ENCODE peak calls at places on chromosomes 3 and 15, in ten cellular contexts. One of them, this sample, is unnamed.

GRCh38 chr3:129504471-129505100 is 23.9 kb upstream of the RHO start:
- DNase-seq in glutamatergic neuron: no peak
- DNase-seq in hepatic stellate cell: no peak
- DNase-seq in NCI-H2081: no peak
- DNase-seq in IMR-90: no peak
- DNase-seq in HTR-8/SVneo: no peak
- DNase-seq in body of pancreas: no peak
- DNase-seq in NCI-H748 treated with DMSO at 0.1 percent for 48 hours: no peak
- DNase-seq in HepG2: no peak
- DNase-seq in stimulated activated CD4-positive, alpha-beta T cell treated with anti-CD3 and anti-CD28 coated beads, Interleukin-4, amount 100 ng/mL, for 4 hours: no peak
- DNase-seq in this sample: no peak

GRCh38 chr3:146125946-146126345 is 35.0 kb downstream of the PLOD2 start:
- DNase-seq in body of pancreas: no peak
- DNase-seq in glutamatergic neuron: no peak
- DNase-seq in hepatic stellate cell: peak
- DNase-seq in IMR-90: peak
- DNase-seq in stimulated activated CD4-positive, alpha-beta T cell treated with anti-CD3 and anti-CD28 coated beads, Interleukin-4, amount 100 ng/mL, for 4 hours: no peak
- DNase-seq in HTR-8/SVneo: peak
- DNase-seq in NCI-H2081: no peak
- DNase-seq in HepG2: peak
- DNase-seq in NCI-H748 treated with DMSO at 0.1 percent for 48 hours: no peak
- DNase-seq in this sample: peak

GRCh38 chr3:161510510-161511260 is 14.1 kb downstream of the OTOL1 start:
- DNase-seq in HTR-8/SVneo: no peak
- DNase-seq in body of pancreas: no peak
- DNase-seq in stimulated activated CD4-positive, alpha-beta T cell treated with anti-CD3 and anti-CD28 coated beads, Interleukin-4, amount 100 ng/mL, for 4 hours: no peak
- DNase-seq in NCI-H2081: no peak
- DNase-seq in NCI-H748 treated with DMSO at 0.1 percent for 48 hours: no peak
- DNase-seq in hepatic stellate cell: no peak
- DNase-seq in HepG2: no peak
- DNase-seq in glutamatergic neuron: peak
- DNase-seq in IMR-90: no peak
- DNase-seq in this sample: no peak

GRCh38 chr3:155179425-155179814 is 99.3 kb downstream of the MME start:
- DNase-seq in glutamatergic neuron: no peak
- DNase-seq in NCI-H748 treated with DMSO at 0.1 percent for 48 hours: no peak
- DNase-seq in NCI-H2081: no peak
- DNase-seq in stimulated activated CD4-positive, alpha-beta T cell treated with anti-CD3 and anti-CD28 coated beads, Interleukin-4, amount 100 ng/mL, for 4 hours: no peak
- DNase-seq in hepatic stellate cell: no peak
- DNase-seq in HTR-8/SVneo: no peak
- DNase-seq in IMR-90: no peak
- DNase-seq in body of pancreas: no peak
- DNase-seq in HepG2: no peak
- DNase-seq in this sample: no peak

GRCh38 chr3:142445816-142446254 is 2.0 kb downstream of the XRN1 start:
- DNase-seq in NCI-H748 treated with DMSO at 0.1 percent for 48 hours: no peak
- DNase-seq in IMR-90: peak
- DNase-seq in HTR-8/SVneo: no peak
- DNase-seq in NCI-H2081: no peak
- DNase-seq in hepatic stellate cell: peak
- DNase-seq in body of pancreas: no peak
- DNase-seq in HepG2: peak
- DNase-seq in stimulated activated CD4-positive, alpha-beta T cell treated with anti-CD3 and anti-CD28 coated beads, Interleukin-4, amount 100 ng/mL, for 4 hours: peak
- DNase-seq in glutamatergic neuron: no peak
- DNase-seq in this sample: peak

GRCh38 chr3:140948460-140949249 is 7.0 kb downstream of the SLC25A36 start:
- DNase-seq in IMR-90: no peak
- DNase-seq in glutamatergic neuron: no peak
- DNase-seq in hepatic stellate cell: no peak
- DNase-seq in stimulated activated CD4-positive, alpha-beta T cell treated with anti-CD3 and anti-CD28 coated beads, Interleukin-4, amount 100 ng/mL, for 4 hours: no peak
- DNase-seq in body of pancreas: no peak
- DNase-seq in HepG2: no peak
- DNase-seq in NCI-H2081: no peak
- DNase-seq in NCI-H748 treated with DMSO at 0.1 percent for 48 hours: no peak
- DNase-seq in HTR-8/SVneo: no peak
- DNase-seq in this sample: no peak

GRCh38 chr3:172513488-172513887 is 9.7 kb downstream of the TNFSF10 start:
- DNase-seq in NCI-H2081: no peak
- DNase-seq in body of pancreas: no peak
- DNase-seq in HepG2: no peak
- DNase-seq in IMR-90: peak
- DNase-seq in hepatic stellate cell: no peak
- DNase-seq in stimulated activated CD4-positive, alpha-beta T cell treated with anti-CD3 and anti-CD28 coated beads, Interleukin-4, amount 100 ng/mL, for 4 hours: no peak
- DNase-seq in glutamatergic neuron: no peak
- DNase-seq in HTR-8/SVneo: no peak
- DNase-seq in NCI-H748 treated with DMSO at 0.1 percent for 48 hours: no peak
- DNase-seq in this sample: no peak

GRCh38 chr15:59456114-59456513 is 18.1 kb downstream of the FAM81A start:
- DNase-seq in body of pancreas: peak
- DNase-seq in IMR-90: no peak
- DNase-seq in glutamatergic neuron: no peak
- DNase-seq in NCI-H748 treated with DMSO at 0.1 percent for 48 hours: peak
- DNase-seq in hepatic stellate cell: no peak
- DNase-seq in stimulated activated CD4-positive, alpha-beta T cell treated with anti-CD3 and anti-CD28 coated beads, Interleukin-4, amount 100 ng/mL, for 4 hours: no peak
- DNase-seq in HepG2: no peak
- DNase-seq in HTR-8/SVneo: no peak
- DNase-seq in NCI-H2081: no peak
- DNase-seq in this sample: no peak

GRCh38 chr3:51045006-51045405 is 340.1 kb upstream of the MANF start:
- DNase-seq in NCI-H748 treated with DMSO at 0.1 percent for 48 hours: no peak
- DNase-seq in NCI-H2081: no peak
- DNase-seq in stimulated activated CD4-positive, alpha-beta T cell treated with anti-CD3 and anti-CD28 coated beads, Interleukin-4, amount 100 ng/mL, for 4 hours: no peak
- DNase-seq in HepG2: no peak
- DNase-seq in HTR-8/SVneo: no peak
- DNase-seq in body of pancreas: no peak
- DNase-seq in IMR-90: no peak
- DNase-seq in hepatic stellate cell: no peak
- DNase-seq in glutamatergic neuron: no peak
- DNase-seq in this sample: no peak

GRCh38 chr3:16807441-16807840 is 77.3 kb upstream of the PLCL2 start:
- DNase-seq in hepatic stellate cell: no peak
- DNase-seq in NCI-H748 treated with DMSO at 0.1 percent for 48 hours: no peak
- DNase-seq in NCI-H2081: no peak
- DNase-seq in HTR-8/SVneo: no peak
- DNase-seq in glutamatergic neuron: no peak
- DNase-seq in HepG2: no peak
- DNase-seq in stimulated activated CD4-positive, alpha-beta T cell treated with anti-CD3 and anti-CD28 coated beads, Interleukin-4, amount 100 ng/mL, for 4 hours: no peak
- DNase-seq in body of pancreas: no peak
- DNase-seq in IMR-90: no peak
- DNase-seq in this sample: no peak

GRCh38 chr15:40693904-40694705 is 869 bp upstream of the RAD51 start:
- DNase-seq in HepG2: peak
- DNase-seq in NCI-H748 treated with DMSO at 0.1 percent for 48 hours: no peak
- DNase-seq in stimulated activated CD4-positive, alpha-beta T cell treated with anti-CD3 and anti-CD28 coated beads, Interleukin-4, amount 100 ng/mL, for 4 hours: no peak
- DNase-seq in NCI-H2081: no peak
- DNase-seq in body of pancreas: no peak
- DNase-seq in glutamatergic neuron: no peak
- DNase-seq in IMR-90: no peak
- DNase-seq in HTR-8/SVneo: no peak
- DNase-seq in hepatic stellate cell: no peak
- DNase-seq in this sample: no peak

GRCh38 chr3:9251055-9251786 is 1.8 kb upstream of the SRGAP3 start:
- DNase-seq in NCI-H2081: no peak
- DNase-seq in stimulated activated CD4-positive, alpha-beta T cell treated with anti-CD3 and anti-CD28 coated beads, Interleukin-4, amount 100 ng/mL, for 4 hours: no peak
- DNase-seq in body of pancreas: no peak
- DNase-seq in HepG2: no peak
- DNase-seq in IMR-90: no peak
- DNase-seq in HTR-8/SVneo: no peak
- DNase-seq in glutamatergic neuron: no peak
- DNase-seq in NCI-H748 treated with DMSO at 0.1 percent for 48 hours: no peak
- DNase-seq in hepatic stellate cell: no peak
- DNase-seq in this sample: no peak

GRCh38 chr3:5160926-5161858 is 26.3 kb upstream of the EDEM1 start:
- DNase-seq in IMR-90: no peak
- DNase-seq in NCI-H2081: no peak
- DNase-seq in HepG2: no peak
- DNase-seq in HTR-8/SVneo: no peak
- DNase-seq in NCI-H748 treated with DMSO at 0.1 percent for 48 hours: no peak
- DNase-seq in glutamatergic neuron: no peak
- DNase-seq in hepatic stellate cell: no peak
- DNase-seq in body of pancreas: no peak
- DNase-seq in stimulated activated CD4-positive, alpha-beta T cell treated with anti-CD3 and anti-CD28 coated beads, Interleukin-4, amount 100 ng/mL, for 4 hours: peak
- DNase-seq in this sample: no peak

GRCh38 chr3:48684480-48685143 is 1.1 kb downstream of the NCKIPSD start:
- DNase-seq in NCI-H748 treated with DMSO at 0.1 percent for 48 hours: no peak
- DNase-seq in hepatic stellate cell: peak
- DNase-seq in glutamatergic neuron: no peak
- DNase-seq in HTR-8/SVneo: no peak
- DNase-seq in body of pancreas: peak
- DNase-seq in NCI-H2081: no peak
- DNase-seq in stimulated activated CD4-positive, alpha-beta T cell treated with anti-CD3 and anti-CD28 coated beads, Interleukin-4, amount 100 ng/mL, for 4 hours: no peak
- DNase-seq in HepG2: no peak
- DNase-seq in IMR-90: peak
- DNase-seq in this sample: peak

GRCh38 chr3:126360714-126361060 is 3.5 kb upstream of the KLF15 start:
- DNase-seq in IMR-90: no peak
- DNase-seq in glutamatergic neuron: no peak
- DNase-seq in NCI-H2081: no peak
- DNase-seq in body of pancreas: no peak
- DNase-seq in HTR-8/SVneo: no peak
- DNase-seq in NCI-H748 treated with DMSO at 0.1 percent for 48 hours: no peak
- DNase-seq in stimulated activated CD4-positive, alpha-beta T cell treated with anti-CD3 and anti-CD28 coated beads, Interleukin-4, amount 100 ng/mL, for 4 hours: no peak
- DNase-seq in HepG2: no peak
- DNase-seq in hepatic stellate cell: no peak
- DNase-seq in this sample: no peak

GRCh38 chr3:35780800-35781199 is 141.5 kb downstream of the ARPP21 start:
- DNase-seq in IMR-90: no peak
- DNase-seq in HepG2: no peak
- DNase-seq in glutamatergic neuron: no peak
- DNase-seq in hepatic stellate cell: no peak
- DNase-seq in stimulated activated CD4-positive, alpha-beta T cell treated with anti-CD3 and anti-CD28 coated beads, Interleukin-4, amount 100 ng/mL, for 4 hours: no peak
- DNase-seq in NCI-H748 treated with DMSO at 0.1 percent for 48 hours: no peak
- DNase-seq in NCI-H2081: no peak
- DNase-seq in body of pancreas: no peak
- DNase-seq in HTR-8/SVneo: no peak
- DNase-seq in this sample: no peak

GRCh38 chr15:101324513-101325177 is 29.6 kb upstream of the SNRPA1 start:
- DNase-seq in NCI-H2081: no peak
- DNase-seq in HTR-8/SVneo: no peak
- DNase-seq in body of pancreas: no peak
- DNase-seq in glutamatergic neuron: no peak
- DNase-seq in stimulated activated CD4-positive, alpha-beta T cell treated with anti-CD3 and anti-CD28 coated beads, Interleukin-4, amount 100 ng/mL, for 4 hours: no peak
- DNase-seq in HepG2: peak
- DNase-seq in NCI-H748 treated with DMSO at 0.1 percent for 48 hours: no peak
- DNase-seq in IMR-90: no peak
- DNase-seq in hepatic stellate cell: no peak
- DNase-seq in this sample: no peak

GRCh38 chr3:53023072-53023823 is 22.6 kb downstream of the SFMBT1 start:
- DNase-seq in HTR-8/SVneo: no peak
- DNase-seq in NCI-H748 treated with DMSO at 0.1 percent for 48 hours: no peak
- DNase-seq in glutamatergic neuron: no peak
- DNase-seq in HepG2: no peak
- DNase-seq in stimulated activated CD4-positive, alpha-beta T cell treated with anti-CD3 and anti-CD28 coated beads, Interleukin-4, amount 100 ng/mL, for 4 hours: no peak
- DNase-seq in body of pancreas: no peak
- DNase-seq in hepatic stellate cell: no peak
- DNase-seq in IMR-90: no peak
- DNase-seq in NCI-H2081: no peak
- DNase-seq in this sample: peak

GRCh38 chr3:11604139-11604895 is 39.4 kb downstream of the VGLL4 start:
- DNase-seq in body of pancreas: no peak
- DNase-seq in NCI-H748 treated with DMSO at 0.1 percent for 48 hours: no peak
- DNase-seq in HepG2: no peak
- DNase-seq in NCI-H2081: no peak
- DNase-seq in stimulated activated CD4-positive, alpha-beta T cell treated with anti-CD3 and anti-CD28 coated beads, Interleukin-4, amount 100 ng/mL, for 4 hours: no peak
- DNase-seq in hepatic stellate cell: peak
- DNase-seq in HTR-8/SVneo: no peak
- DNase-seq in glutamatergic neuron: no peak
- DNase-seq in IMR-90: peak
- DNase-seq in this sample: peak

GRCh38 chr15:34581043-34581365 is 2.4 kb downstream of the GOLGA8B start:
- DNase-seq in HepG2: no peak
- DNase-seq in NCI-H2081: no peak
- DNase-seq in stimulated activated CD4-positive, alpha-beta T cell treated with anti-CD3 and anti-CD28 coated beads, Interleukin-4, amount 100 ng/mL, for 4 hours: no peak
- DNase-seq in HTR-8/SVneo: no peak
- DNase-seq in NCI-H748 treated with DMSO at 0.1 percent for 48 hours: no peak
- DNase-seq in IMR-90: no peak
- DNase-seq in hepatic stellate cell: no peak
- DNase-seq in glutamatergic neuron: no peak
- DNase-seq in body of pancreas: peak
- DNase-seq in this sample: no peak

GRCh38 chr3:86993704-86994103 is 2.8 kb upstream of the VGLL3 start:
- DNase-seq in HepG2: no peak
- DNase-seq in hepatic stellate cell: no peak
- DNase-seq in NCI-H2081: no peak
- DNase-seq in IMR-90: peak
- DNase-seq in NCI-H748 treated with DMSO at 0.1 percent for 48 hours: no peak
- DNase-seq in body of pancreas: no peak
- DNase-seq in stimulated activated CD4-positive, alpha-beta T cell treated with anti-CD3 and anti-CD28 coated beads, Interleukin-4, amount 100 ng/mL, for 4 hours: no peak
- DNase-seq in glutamatergic neuron: no peak
- DNase-seq in HTR-8/SVneo: no peak
- DNase-seq in this sample: peak

GRCh38 chr3:174955513-174956001 is 96.4 kb downstream of the NAALADL2 start:
- DNase-seq in NCI-H748 treated with DMSO at 0.1 percent for 48 hours: no peak
- DNase-seq in IMR-90: peak
- DNase-seq in glutamatergic neuron: no peak
- DNase-seq in stimulated activated CD4-positive, alpha-beta T cell treated with anti-CD3 and anti-CD28 coated beads, Interleukin-4, amount 100 ng/mL, for 4 hours: no peak
- DNase-seq in body of pancreas: no peak
- DNase-seq in hepatic stellate cell: peak
- DNase-seq in NCI-H2081: no peak
- DNase-seq in HTR-8/SVneo: peak
- DNase-seq in HepG2: peak
- DNase-seq in this sample: peak

This sample was measured in LHCN-M2.